ENCODE peak calls at places on chromosomes 2 and 18, in five cellular contexts. G is testis; X is activated CD4-positive, alpha-beta T cell treated with anti-CD3 and anti-CD28 coated beads for 24 hours; D is activated T-helper 2 cell treated with anti-CD3 and anti-CD28 coated beads, Interferon-gamma antibody, Interleukin-2, Interleukin-4, amounts not matched to agents 10 μg/mL and 5 μg/mL and 100 μg/mL, durations not matched to agents 14 hours and 24 hours and 36 hours; I is KG1. A is an unnamed sample.

GRCh38 chr2:2041256-2041824 is 289.7 kb downstream of the MYT1L start:
- DNase-seq in G (no peak), X (no peak), I (no peak), D (no peak), A (no peak)

GRCh38 chr2:145352499-145352898 is 832.6 kb upstream of the ZEB2 start:
- DNase-seq in I (no peak), X (no peak), D (no peak), G (no peak), A (no peak)

GRCh38 chr2:236988690-236989639 is 96.7 kb upstream of the COPS8 start:
- DNase-seq in G (peak), I (no peak), D (no peak), X (no peak), A (no peak)

GRCh38 chr2:218228366-218229092 is 11.5 kb downstream of the ARPC2 start:
- DNase-seq in G (no peak), X (no peak), I (no peak), D (no peak), A (no peak)

GRCh38 chr2:165898381-165898780 is 55.2 kb downstream of the TTC21B start:
- DNase-seq in G (no peak), X (no peak), D (no peak), I (no peak), A (no peak)

GRCh38 chr2:11009866-11010265 is 98.1 kb downstream of the KCNF1 start:
- DNase-seq in I (no peak), D (no peak), X (no peak), G (no peak), A (no peak)

GRCh38 chr18:37505321-37505720 is 60.3 kb downstream of the CELF4 start:
- DNase-seq in X (no peak), G (no peak), D (no peak), I (no peak), A (no peak)

GRCh38 chr2:127047716-127048617 is 59.0 kb downstream of the BIN1 start:
- DNase-seq in D (no peak), I (no peak), X (no peak), G (no peak), A (no peak)

GRCh38 chr2:68302281-68302680 is 17.5 kb downstream of the CNRIP1 start:
- DNase-seq in G (no peak), X (no peak), D (no peak), I (no peak), A (no peak)

GRCh38 chr2:60641866-60642788 is 88.7 kb upstream of the BCL11A start:
- DNase-seq in G (peak), D (no peak), I (peak), X (no peak), A (no peak)

GRCh38 chr2:168948621-168949212 is 47.6 kb downstream of the G6PC2 start:
- DNase-seq in X (no peak), D (no peak), G (no peak), I (no peak), A (no peak)

GRCh38 chr2:236042087-236042486 is 126.1 kb downstream of the GBX2 start:
- DNase-seq in D (no peak), G (no peak), X (no peak), I (no peak), A (no peak)

GRCh38 chr18:23623040-23623439 is 36.7 kb upstream of the NPC1 start:
- DNase-seq in X (no peak), I (no peak), D (no peak), G (no peak), A (no peak)

GRCh38 chr2:88144914-88145497 is 17.1 kb upstream of the FABP1 start:
- DNase-seq in X (no peak), G (no peak), I (no peak), D (no peak), A (no peak)

GRCh38 chr18:76932026-76932819 is 109.9 kb downstream of the ZNF236 start:
- DNase-seq in X (no peak), G (peak), I (no peak), D (no peak), A (no peak)

GRCh38 chr2:150484461-150484931 is 3.0 kb downstream of the RND3 start:
- DNase-seq in D (no peak), I (no peak), G (no peak), X (no peak), A (no peak)

GRCh38 chr2:111168528-111168929 is 47.8 kb downstream of the BCL2L11 start:
- DNase-seq in I (no peak), G (no peak), D (peak), X (peak), A (peak)

GRCh38 chr2:83196225-83196624 is 1262.9 kb downstream of the SUCLG1 start:
- DNase-seq in X (no peak), G (no peak), D (no peak), I (no peak), A (peak)

GRCh38 chr18:25557006-25557405 is 205.0 kb upstream of the ZNF521 start:
- DNase-seq in G (no peak), D (no peak), I (no peak), X (no peak), A (no peak)

GRCh38 chr2:177622516-177622915 is 229.9 kb downstream of the AGPS start:
- DNase-seq in I (no peak), D (no peak), X (no peak), G (peak), A (no peak)

GRCh38 chr2:224025874-224026273 is 13.2 kb downstream of the SERPINE2 start:
- DNase-seq in X (peak), G (no peak), I (peak), D (peak), A (no peak)

GRCh38 chr2:207156451-207157161 is 9.1 kb downstream of the KLF7 start:
- DNase-seq in D (no peak), G (no peak), I (no peak), X (no peak), A (no peak)

GRCh38 chr18:45639424-45639823 is 24.1 kb downstream of the SLC14A2 start:
- DNase-seq in G (no peak), X (no peak), D (no peak), I (no peak), A (peak)

GRCh38 chr2:216736326-216736725 is 41.0 kb upstream of the IGFBP5 start:
- DNase-seq in G (no peak), D (no peak), I (no peak), X (no peak), A (no peak)

GRCh38 chr2:64186698-64187605 is 42.7 kb upstream of the PELI1 start:
- DNase-seq in I (no peak), X (no peak), D (no peak), G (no peak), A (no peak)

GRCh38 chr2:173752152-173752551 is 213.0 kb downstream of the SP3 start:
- DNase-seq in D (no peak), X (no peak), I (no peak), G (no peak), A (no peak)

GRCh38 chr2:206083602-206084467 is 2.1 kb downstream of the INO80D start:
- DNase-seq in G (peak), I (no peak), D (peak), X (no peak), A (no peak)

GRCh38 chr2:186125625-186126024 is 360.4 kb upstream of the ZC3H15 start:
- DNase-seq in D (no peak), I (no peak), X (no peak), G (no peak), A (no peak)

GRCh38 chr18:47689386-47689785 is 241.1 kb downstream of the SMAD2 start:
- DNase-seq in I (no peak), D (no peak), G (no peak), X (no peak), A (no peak)

GRCh38 chr2:96824079-96824870 is 8.2 kb downstream of the CNNM3 start:
- DNase-seq in X (no peak), I (no peak), G (no peak), D (no peak), A (no peak)

GRCh38 chr2:177530513-177531039 is 138.0 kb downstream of the AGPS start:
- DNase-seq in I (no peak), G (no peak), D (no peak), X (no peak), A (no peak)

GRCh38 chr2:60215295-60215990 is 338.0 kb downstream of the BCL11A start:
- DNase-seq in G (no peak), I (no peak), X (no peak), D (no peak), A (no peak)